ENCODE peak calls at places on chromosomes 16 and 17, in ten cellular contexts. One of them, this sample, is unnamed.

GRCh38 chr16:64589836-64590235 is 532.0 kb downstream of the CDH11 start:
- DNase-seq in cardiac fibroblast: peak; percentile 37
- DNase-seq in MM.1S: no peak
- DNase-seq in GM13976: no peak
- DNase-seq in kidney: no peak
- DNase-seq in left ventricle myocardium inferior: no peak
- DNase-seq in thyroid gland: no peak
- DNase-seq in glutamatergic neuron: no peak
- DNase-seq in upper lobe of right lung: no peak
- DNase-seq in ovary: no peak
- DNase-seq in this sample: no peak

GRCh38 chr16:67415872-67416793 is at the start of gene ZDHHC1:
- DNase-seq in kidney: peak; percentile 89
- DNase-seq in ovary: peak; percentile 74
- DNase-seq in glutamatergic neuron: peak; percentile 84
- DNase-seq in thyroid gland: peak; percentile 79
- DNase-seq in left ventricle myocardium inferior: peak; percentile 76
- DNase-seq in GM13976: peak; percentile 91
- DNase-seq in upper lobe of right lung: peak; percentile 91
- DNase-seq in MM.1S: peak; percentile 55
- DNase-seq in cardiac fibroblast: peak; percentile 74
- DNase-seq in this sample: peak; percentile 92

GRCh38 chr17:43360739-43361498 is 37.9 kb upstream of the ARL4D start:
- DNase-seq in MM.1S: peak; percentile 100
- DNase-seq in kidney: peak; percentile 90
- DNase-seq in thyroid gland: peak; percentile 94
- DNase-seq in glutamatergic neuron: no peak
- DNase-seq in GM13976: peak; percentile 84
- DNase-seq in left ventricle myocardium inferior: peak; percentile 86
- DNase-seq in upper lobe of right lung: peak; percentile 93
- DNase-seq in cardiac fibroblast: peak; percentile 99
- DNase-seq in ovary: peak; percentile 90
- DNase-seq in this sample: peak; percentile 95

GRCh38 chr16:48003226-48003907 is 152.4 kb downstream of the ABCC12 start:
- DNase-seq in ovary: no peak
- DNase-seq in cardiac fibroblast: no peak
- DNase-seq in kidney: no peak
- DNase-seq in upper lobe of right lung: no peak
- DNase-seq in GM13976: no peak
- DNase-seq in left ventricle myocardium inferior: no peak
- DNase-seq in MM.1S: no peak
- DNase-seq in thyroid gland: peak; percentile 50
- DNase-seq in glutamatergic neuron: no peak
- DNase-seq in this sample: no peak

GRCh38 chr16:83110221-83110768 is 483.5 kb downstream of the CDH13 start:
- DNase-seq in thyroid gland: no peak
- DNase-seq in left ventricle myocardium inferior: no peak
- DNase-seq in GM13976: no peak
- DNase-seq in glutamatergic neuron: no peak
- DNase-seq in MM.1S: no peak
- DNase-seq in kidney: no peak
- DNase-seq in upper lobe of right lung: no peak
- DNase-seq in cardiac fibroblast: no peak
- DNase-seq in ovary: no peak
- DNase-seq in this sample: no peak

GRCh38 chr17:68614718-68615117 is 13.6 kb upstream of the FAM20A start:
- DNase-seq in MM.1S: no peak
- DNase-seq in upper lobe of right lung: no peak
- DNase-seq in glutamatergic neuron: no peak
- DNase-seq in kidney: no peak
- DNase-seq in cardiac fibroblast: no peak
- DNase-seq in left ventricle myocardium inferior: no peak
- DNase-seq in ovary: no peak
- DNase-seq in thyroid gland: no peak
- DNase-seq in GM13976: no peak
- DNase-seq in this sample: no peak

GRCh38 chr17:5509482-5509881 is 23.1 kb downstream of the MIS12 start:
- DNase-seq in upper lobe of right lung: no peak
- DNase-seq in kidney: no peak
- DNase-seq in glutamatergic neuron: no peak
- DNase-seq in cardiac fibroblast: peak; percentile 20
- DNase-seq in thyroid gland: no peak
- DNase-seq in ovary: no peak
- DNase-seq in left ventricle myocardium inferior: no peak
- DNase-seq in GM13976: no peak
- DNase-seq in MM.1S: no peak
- DNase-seq in this sample: no peak

GRCh38 chr17:604719-605118 is 109.9 kb downstream of the VPS53 start:
- DNase-seq in GM13976: no peak
- DNase-seq in upper lobe of right lung: no peak
- DNase-seq in left ventricle myocardium inferior: no peak
- DNase-seq in glutamatergic neuron: no peak
- DNase-seq in MM.1S: no peak
- DNase-seq in cardiac fibroblast: peak; percentile 27
- DNase-seq in kidney: no peak
- DNase-seq in thyroid gland: no peak
- DNase-seq in ovary: no peak
- DNase-seq in this sample: no peak

GRCh38 chr17:74768069-74768762 is 7.9 kb downstream of the NAT9 start:
- DNase-seq in thyroid gland: peak; percentile 93
- DNase-seq in left ventricle myocardium inferior: peak; percentile 84
- DNase-seq in glutamatergic neuron: no peak
- DNase-seq in GM13976: no peak
- DNase-seq in cardiac fibroblast: peak; percentile 75
- DNase-seq in upper lobe of right lung: peak; percentile 80
- DNase-seq in MM.1S: no peak
- DNase-seq in kidney: peak; percentile 79
- DNase-seq in ovary: no peak
- DNase-seq in this sample: peak; percentile 50

GRCh38 chr17:58679263-58680037 is 12.4 kb downstream of the TEX14 start:
- DNase-seq in cardiac fibroblast: peak; percentile 82
- DNase-seq in GM13976: no peak
- DNase-seq in upper lobe of right lung: no peak
- DNase-seq in kidney: no peak
- DNase-seq in ovary: no peak
- DNase-seq in left ventricle myocardium inferior: no peak
- DNase-seq in MM.1S: no peak
- DNase-seq in glutamatergic neuron: no peak
- DNase-seq in thyroid gland: no peak
- DNase-seq in this sample: no peak

GRCh38 chr16:8686031-8686621 is 11.7 kb downstream of the ABAT start:
- DNase-seq in kidney: no peak
- DNase-seq in GM13976: no peak
- DNase-seq in MM.1S: no peak
- DNase-seq in upper lobe of right lung: no peak
- DNase-seq in left ventricle myocardium inferior: peak; percentile 36
- DNase-seq in cardiac fibroblast: no peak
- DNase-seq in glutamatergic neuron: peak; percentile 34
- DNase-seq in ovary: no peak
- DNase-seq in thyroid gland: peak; percentile 78
- DNase-seq in this sample: no peak

GRCh38 chr16:75462804-75463203 is 1.7 kb downstream of the TMEM170A start:
- DNase-seq in cardiac fibroblast: no peak
- DNase-seq in kidney: no peak
- DNase-seq in glutamatergic neuron: no peak
- DNase-seq in ovary: no peak
- DNase-seq in GM13976: peak; percentile 62
- DNase-seq in MM.1S: peak; percentile 8
- DNase-seq in upper lobe of right lung: no peak
- DNase-seq in left ventricle myocardium inferior: no peak
- DNase-seq in thyroid gland: no peak
- DNase-seq in this sample: no peak

GRCh38 chr16:75466760-75467159 is 2.3 kb upstream of the TMEM170A start:
- DNase-seq in upper lobe of right lung: no peak
- DNase-seq in left ventricle myocardium inferior: no peak
- DNase-seq in ovary: no peak
- DNase-seq in MM.1S: no peak
- DNase-seq in thyroid gland: no peak
- DNase-seq in glutamatergic neuron: no peak
- DNase-seq in GM13976: no peak
- DNase-seq in cardiac fibroblast: no peak
- DNase-seq in kidney: no peak
- DNase-seq in this sample: no peak

GRCh38 chr16:75460441-75460840 is 4.0 kb downstream of the TMEM170A start:
- DNase-seq in left ventricle myocardium inferior: no peak
- DNase-seq in cardiac fibroblast: peak; percentile 34
- DNase-seq in kidney: no peak
- DNase-seq in ovary: no peak
- DNase-seq in upper lobe of right lung: peak; percentile 29
- DNase-seq in glutamatergic neuron: no peak
- DNase-seq in thyroid gland: no peak
- DNase-seq in MM.1S: no peak
- DNase-seq in GM13976: no peak
- DNase-seq in this sample: no peak

GRCh38 chr16:75461575-75461974 is 2.9 kb downstream of the TMEM170A start:
- DNase-seq in left ventricle myocardium inferior: no peak
- DNase-seq in upper lobe of right lung: no peak
- DNase-seq in thyroid gland: no peak
- DNase-seq in ovary: no peak
- DNase-seq in cardiac fibroblast: no peak
- DNase-seq in glutamatergic neuron: no peak
- DNase-seq in kidney: no peak
- DNase-seq in GM13976: no peak
- DNase-seq in MM.1S: no peak
- DNase-seq in this sample: peak; percentile 25

GRCh38 chr16:75464130-75464918 is at the start of gene TMEM170A:
- DNase-seq in upper lobe of right lung: peak; percentile 100
- DNase-seq in left ventricle myocardium inferior: peak; percentile 100
- DNase-seq in GM13976: peak; percentile 97
- DNase-seq in thyroid gland: peak; percentile 100
- DNase-seq in kidney: peak; percentile 100
- DNase-seq in glutamatergic neuron: peak; percentile 100
- DNase-seq in ovary: peak; percentile 100
- DNase-seq in cardiac fibroblast: peak; percentile 100
- DNase-seq in MM.1S: peak; percentile 93
- DNase-seq in this sample: peak; percentile 100
- TF ChIP-seq CTCF in upper lobe of right lung: peak; percentile 100
- TF ChIP-seq CTCF in left ventricle myocardium inferior: peak; percentile 100
- TF ChIP-seq CTCF in GM13976: peak; percentile 99
- TF ChIP-seq CTCF in thyroid gland: peak; percentile 100
- TF ChIP-seq CTCF in kidney: peak; percentile 100
- TF ChIP-seq CTCF in glutamatergic neuron: peak; percentile 100
- TF ChIP-seq CTCF in ovary: peak; percentile 100
- TF ChIP-seq CTCF in cardiac fibroblast: peak; percentile 98
- TF ChIP-seq CTCF in MM.1S: peak; percentile 97
- TF ChIP-seq CTCF in this sample: peak; percentile 100

GRCh38 chr17:45722161-45722560 is 62.0 kb upstream of the CRHR1 start:
- DNase-seq in ovary: no peak
- DNase-seq in upper lobe of right lung: no peak
- DNase-seq in kidney: no peak
- DNase-seq in left ventricle myocardium inferior: no peak
- DNase-seq in cardiac fibroblast: no peak
- DNase-seq in MM.1S: no peak
- DNase-seq in GM13976: peak; percentile 23
- DNase-seq in thyroid gland: peak; percentile 62
- DNase-seq in glutamatergic neuron: peak; percentile 73
- DNase-seq in this sample: peak; percentile 46
- TF ChIP-seq CTCF in ovary: no peak
- TF ChIP-seq CTCF in upper lobe of right lung: no peak
- TF ChIP-seq CTCF in kidney: no peak
- TF ChIP-seq CTCF in left ventricle myocardium inferior: peak; percentile 49
- TF ChIP-seq CTCF in cardiac fibroblast: no peak
- TF ChIP-seq CTCF in MM.1S: no peak
- TF ChIP-seq CTCF in GM13976: no peak
- TF ChIP-seq CTCF in thyroid gland: peak; percentile 46
- TF ChIP-seq CTCF in glutamatergic neuron: peak; percentile 38
- TF ChIP-seq CTCF in this sample: peak; percentile 37

GRCh38 chr16:86418981-86419380 is 91.3 kb upstream of the FOXF1 start:
- DNase-seq in cardiac fibroblast: no peak
- DNase-seq in GM13976: no peak
- DNase-seq in glutamatergic neuron: no peak
- DNase-seq in upper lobe of right lung: no peak
- DNase-seq in thyroid gland: no peak
- DNase-seq in kidney: no peak
- DNase-seq in ovary: no peak
- DNase-seq in MM.1S: no peak
- DNase-seq in left ventricle myocardium inferior: no peak
- DNase-seq in this sample: no peak
- TF ChIP-seq CTCF in cardiac fibroblast: no peak
- TF ChIP-seq CTCF in GM13976: no peak
- TF ChIP-seq CTCF in glutamatergic neuron: no peak
- TF ChIP-seq CTCF in upper lobe of right lung: no peak
- TF ChIP-seq CTCF in thyroid gland: no peak
- TF ChIP-seq CTCF in kidney: no peak
- TF ChIP-seq CTCF in ovary: no peak
- TF ChIP-seq CTCF in MM.1S: no peak
- TF ChIP-seq CTCF in left ventricle myocardium inferior: no peak
- TF ChIP-seq CTCF in this sample: no peak

GRCh38 chr16:23294260-23294659 is 7.8 kb upstream of the SCNN1B start:
- DNase-seq in left ventricle myocardium inferior: no peak
- DNase-seq in kidney: no peak
- DNase-seq in MM.1S: no peak
- DNase-seq in upper lobe of right lung: no peak
- DNase-seq in thyroid gland: no peak
- DNase-seq in ovary: no peak
- DNase-seq in GM13976: no peak
- DNase-seq in cardiac fibroblast: no peak
- DNase-seq in glutamatergic neuron: no peak
- DNase-seq in this sample: no peak

GRCh38 chr16:23301251-23302044 is 654 bp upstream of the SCNN1B start:
- DNase-seq in upper lobe of right lung: no peak
- DNase-seq in GM13976: no peak
- DNase-seq in glutamatergic neuron: no peak
- DNase-seq in cardiac fibroblast: no peak
- DNase-seq in kidney: no peak
- DNase-seq in ovary: no peak
- DNase-seq in left ventricle myocardium inferior: no peak
- DNase-seq in MM.1S: no peak
- DNase-seq in thyroid gland: no peak
- DNase-seq in this sample: no peak

GRCh38 chr16:23293016-23293415 is 9.1 kb upstream of the SCNN1B start:
- DNase-seq in cardiac fibroblast: no peak
- DNase-seq in left ventricle myocardium inferior: no peak
- DNase-seq in kidney: no peak
- DNase-seq in ovary: no peak
- DNase-seq in glutamatergic neuron: no peak
- DNase-seq in upper lobe of right lung: no peak
- DNase-seq in thyroid gland: no peak
- DNase-seq in GM13976: no peak
- DNase-seq in MM.1S: no peak
- DNase-seq in this sample: no peak

GRCh38 chr16:23298290-23298689 is 3.8 kb upstream of the SCNN1B start:
- DNase-seq in kidney: no peak
- DNase-seq in left ventricle myocardium inferior: no peak
- DNase-seq in ovary: no peak
- DNase-seq in GM13976: no peak
- DNase-seq in cardiac fibroblast: no peak
- DNase-seq in upper lobe of right lung: no peak
- DNase-seq in thyroid gland: no peak
- DNase-seq in MM.1S: no peak
- DNase-seq in glutamatergic neuron: no peak
- DNase-seq in this sample: no peak

DNA sequence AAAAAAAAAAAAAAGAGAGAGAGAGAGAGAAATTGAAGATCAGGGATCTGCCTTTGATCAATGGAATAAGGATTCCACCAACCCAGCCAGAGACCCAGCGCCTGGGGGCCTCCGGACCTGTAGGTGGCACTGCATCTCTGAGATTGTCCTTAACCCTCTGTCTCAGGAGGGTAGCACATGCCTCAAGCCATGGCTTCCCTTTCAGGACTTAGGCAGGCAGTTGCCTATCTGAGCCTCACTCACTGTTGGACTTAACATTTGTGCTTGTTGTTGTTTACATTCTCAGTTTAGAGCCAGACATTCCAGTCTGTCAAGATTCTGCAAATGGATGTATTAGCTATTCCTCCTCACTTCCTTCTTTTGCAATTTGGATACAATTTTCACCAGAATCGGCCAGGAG is 5.1 kb upstream of the SCNN1B start:
- DNase-seq in glutamatergic neuron: peak; percentile 48
- DNase-seq in cardiac fibroblast: no peak
- DNase-seq in thyroid gland: peak; percentile 35
- DNase-seq in MM.1S: peak; percentile 62
- DNase-seq in GM13976: peak; percentile 57
- DNase-seq in ovary: no peak
- DNase-seq in left ventricle myocardium inferior: no peak
- DNase-seq in upper lobe of right lung: no peak
- DNase-seq in kidney: no peak
- DNase-seq in this sample: peak; percentile 48
- TF ChIP-seq CTCF in glutamatergic neuron: no peak
- TF ChIP-seq CTCF in cardiac fibroblast: no peak
- TF ChIP-seq CTCF in thyroid gland: peak; percentile 38
- TF ChIP-seq CTCF in MM.1S: peak; percentile 63
- TF ChIP-seq CTCF in GM13976: no peak
- TF ChIP-seq CTCF in ovary: no peak
- TF ChIP-seq CTCF in left ventricle myocardium inferior: no peak
- TF ChIP-seq CTCF in upper lobe of right lung: peak; percentile 29
- TF ChIP-seq CTCF in kidney: no peak
- TF ChIP-seq CTCF in this sample: peak; percentile 23